ENCODE peak calls at places on chromosomes 16 and 17, in six cellular contexts. One of them, this sample, is unnamed.

GRCh38 chr17:76278952-76279741 is 14.0 kb downstream of the UBALD2 start:
- DNase-seq in A673: peak
- DNase-seq in hypothalamus: peak
- DNase-seq in myocyte: peak
- DNase-seq in activated T-helper 1 cell treated with anti-CD3 and anti-CD28 coated beads, Interleukin-2, amount 50 U/mL, for 16 hours: peak
- DNase-seq in H7: peak
- DNase-seq in this sample: peak

GRCh38 chr17:19302791-19303233 is 59.7 kb downstream of the B9D1 start:
- DNase-seq in myocyte: peak
- DNase-seq in hypothalamus: no peak
- DNase-seq in activated T-helper 1 cell treated with anti-CD3 and anti-CD28 coated beads, Interleukin-2, amount 50 U/mL, for 16 hours: no peak
- DNase-seq in H7: no peak
- DNase-seq in A673: no peak
- DNase-seq in this sample: no peak

GRCh38 chr17:79160980-79161621 is 86.5 kb downstream of the ENGASE start:
- DNase-seq in H7: no peak
- DNase-seq in A673: peak
- DNase-seq in activated T-helper 1 cell treated with anti-CD3 and anti-CD28 coated beads, Interleukin-2, amount 50 U/mL, for 16 hours: no peak
- DNase-seq in hypothalamus: no peak
- DNase-seq in myocyte: no peak
- DNase-seq in this sample: no peak

GRCh38 chr17:606501-607243 is 108.0 kb downstream of the VPS53 start:
- DNase-seq in H7: no peak
- DNase-seq in activated T-helper 1 cell treated with anti-CD3 and anti-CD28 coated beads, Interleukin-2, amount 50 U/mL, for 16 hours: no peak
- DNase-seq in myocyte: no peak
- DNase-seq in A673: no peak
- DNase-seq in hypothalamus: no peak
- DNase-seq in this sample: no peak

GRCh38 chr16:89200124-89200849 is at the start of gene SLC22A31:
- DNase-seq in hypothalamus: no peak
- DNase-seq in H7: peak
- DNase-seq in activated T-helper 1 cell treated with anti-CD3 and anti-CD28 coated beads, Interleukin-2, amount 50 U/mL, for 16 hours: no peak
- DNase-seq in myocyte: peak
- DNase-seq in A673: no peak
- DNase-seq in this sample: no peak

GRCh38 chr17:53721101-53721500 is 101.6 kb upstream of the KIF2B start:
- DNase-seq in H7: no peak
- DNase-seq in myocyte: no peak
- DNase-seq in A673: no peak
- DNase-seq in activated T-helper 1 cell treated with anti-CD3 and anti-CD28 coated beads, Interleukin-2, amount 50 U/mL, for 16 hours: no peak
- DNase-seq in hypothalamus: no peak
- DNase-seq in this sample: no peak

GRCh38 chr17:81902653-81903414 is 796 bp downstream of the NPB start:
- DNase-seq in activated T-helper 1 cell treated with anti-CD3 and anti-CD28 coated beads, Interleukin-2, amount 50 U/mL, for 16 hours: no peak
- DNase-seq in myocyte: no peak
- DNase-seq in H7: peak
- DNase-seq in hypothalamus: no peak
- DNase-seq in A673: no peak
- DNase-seq in this sample: no peak

GRCh38 chr17:76239538-76240274 is 587 bp downstream of the RNF157 start:
- DNase-seq in hypothalamus: no peak
- DNase-seq in A673: no peak
- DNase-seq in H7: peak
- DNase-seq in myocyte: no peak
- DNase-seq in activated T-helper 1 cell treated with anti-CD3 and anti-CD28 coated beads, Interleukin-2, amount 50 U/mL, for 16 hours: no peak
- DNase-seq in this sample: no peak

GRCh38 chr17:2867441-2868424 is 71.5 kb downstream of the RAP1GAP2 start:
- DNase-seq in H7: peak
- DNase-seq in myocyte: peak
- DNase-seq in hypothalamus: no peak
- DNase-seq in activated T-helper 1 cell treated with anti-CD3 and anti-CD28 coated beads, Interleukin-2, amount 50 U/mL, for 16 hours: no peak
- DNase-seq in A673: no peak
- DNase-seq in this sample: no peak

GRCh38 chr16:78227855-78228254 is 128.4 kb downstream of the WWOX start:
- DNase-seq in activated T-helper 1 cell treated with anti-CD3 and anti-CD28 coated beads, Interleukin-2, amount 50 U/mL, for 16 hours: no peak
- DNase-seq in hypothalamus: no peak
- DNase-seq in H7: peak
- DNase-seq in myocyte: no peak
- DNase-seq in A673: no peak
- DNase-seq in this sample: no peak

GRCh38 chr16:67825906-67826305 is 16.2 kb upstream of the THAP11 start:
- DNase-seq in hypothalamus: no peak
- DNase-seq in activated T-helper 1 cell treated with anti-CD3 and anti-CD28 coated beads, Interleukin-2, amount 50 U/mL, for 16 hours: no peak
- DNase-seq in myocyte: no peak
- DNase-seq in H7: no peak
- DNase-seq in A673: no peak
- DNase-seq in this sample: no peak

GRCh38 chr17:41455236-41455635 is 11.9 kb downstream of the KRT32 start:
- DNase-seq in A673: no peak
- DNase-seq in H7: no peak
- DNase-seq in myocyte: no peak
- DNase-seq in hypothalamus: no peak
- DNase-seq in activated T-helper 1 cell treated with anti-CD3 and anti-CD28 coated beads, Interleukin-2, amount 50 U/mL, for 16 hours: no peak
- DNase-seq in this sample: no peak

GRCh38 chr17:49280061-49280460 is 49.5 kb upstream of the PHOSPHO1 start:
- DNase-seq in H7: no peak
- DNase-seq in activated T-helper 1 cell treated with anti-CD3 and anti-CD28 coated beads, Interleukin-2, amount 50 U/mL, for 16 hours: no peak
- DNase-seq in hypothalamus: no peak
- DNase-seq in myocyte: no peak
- DNase-seq in A673: no peak
- DNase-seq in this sample: no peak

GRCh38 chr17:66637491-66637890 is 197.4 kb upstream of the CACNG5 start:
- DNase-seq in myocyte: no peak
- DNase-seq in H7: no peak
- DNase-seq in activated T-helper 1 cell treated with anti-CD3 and anti-CD28 coated beads, Interleukin-2, amount 50 U/mL, for 16 hours: no peak
- DNase-seq in A673: no peak
- DNase-seq in hypothalamus: no peak
- DNase-seq in this sample: no peak

GRCh38 chr17:61407211-61407911 is 7.7 kb downstream of the TBX2 start:
- DNase-seq in H7: peak
- DNase-seq in myocyte: no peak
- DNase-seq in activated T-helper 1 cell treated with anti-CD3 and anti-CD28 coated beads, Interleukin-2, amount 50 U/mL, for 16 hours: no peak
- DNase-seq in A673: no peak
- DNase-seq in hypothalamus: no peak
- DNase-seq in this sample: no peak

GRCh38 chr17:40510328-40510648 is 8.9 kb upstream of the TNS4 start:
- DNase-seq in activated T-helper 1 cell treated with anti-CD3 and anti-CD28 coated beads, Interleukin-2, amount 50 U/mL, for 16 hours: no peak
- DNase-seq in A673: no peak
- DNase-seq in H7: no peak
- DNase-seq in myocyte: peak
- DNase-seq in hypothalamus: no peak
- DNase-seq in this sample: no peak

GRCh38 chr17:22278302-22279275 is 586.3 kb downstream of the KCNJ18 start:
- DNase-seq in A673: no peak
- DNase-seq in H7: no peak
- DNase-seq in hypothalamus: no peak
- DNase-seq in myocyte: no peak
- DNase-seq in activated T-helper 1 cell treated with anti-CD3 and anti-CD28 coated beads, Interleukin-2, amount 50 U/mL, for 16 hours: no peak
- DNase-seq in this sample: no peak

GRCh38 chr17:59829217-59830006 is 63.3 kb downstream of the TUBD1 start:
- DNase-seq in activated T-helper 1 cell treated with anti-CD3 and anti-CD28 coated beads, Interleukin-2, amount 50 U/mL, for 16 hours: no peak
- DNase-seq in H7: no peak
- DNase-seq in hypothalamus: no peak
- DNase-seq in myocyte: peak
- DNase-seq in A673: peak
- DNase-seq in this sample: no peak

GRCh38 chr16:54522596-54522995 is 236.0 kb upstream of the IRX3 start:
- DNase-seq in hypothalamus: no peak
- DNase-seq in A673: no peak
- DNase-seq in activated T-helper 1 cell treated with anti-CD3 and anti-CD28 coated beads, Interleukin-2, amount 50 U/mL, for 16 hours: no peak
- DNase-seq in myocyte: no peak
- DNase-seq in H7: no peak
- DNase-seq in this sample: no peak

GRCh38 chr17:34199932-34200534 is 55.1 kb upstream of the CCL2 start:
- DNase-seq in A673: peak
- DNase-seq in activated T-helper 1 cell treated with anti-CD3 and anti-CD28 coated beads, Interleukin-2, amount 50 U/mL, for 16 hours: peak
- DNase-seq in myocyte: peak
- DNase-seq in hypothalamus: peak
- DNase-seq in H7: peak
- DNase-seq in this sample: peak

GRCh38 chr16:66391726-66392670 is 25.5 kb downstream of the CDH5 start:
- DNase-seq in activated T-helper 1 cell treated with anti-CD3 and anti-CD28 coated beads, Interleukin-2, amount 50 U/mL, for 16 hours: no peak
- DNase-seq in A673: no peak
- DNase-seq in hypothalamus: no peak
- DNase-seq in H7: no peak
- DNase-seq in myocyte: peak
- DNase-seq in this sample: no peak

GRCh38 chr17:48544356-48545021 is 420 bp downstream of the HOXB2 start:
- DNase-seq in myocyte: peak
- DNase-seq in A673: peak
- DNase-seq in H7: peak
- DNase-seq in hypothalamus: no peak
- DNase-seq in activated T-helper 1 cell treated with anti-CD3 and anti-CD28 coated beads, Interleukin-2, amount 50 U/mL, for 16 hours: no peak
- DNase-seq in this sample: peak

GRCh38 chr16:81861503-81861902 is 82.4 kb downstream of the PLCG2 start:
- DNase-seq in H7: no peak
- DNase-seq in A673: no peak
- DNase-seq in hypothalamus: no peak
- DNase-seq in myocyte: peak
- DNase-seq in activated T-helper 1 cell treated with anti-CD3 and anti-CD28 coated beads, Interleukin-2, amount 50 U/mL, for 16 hours: no peak
- DNase-seq in this sample: no peak

GRCh38 chr16:48047273-48047672 is 108.5 kb downstream of the ABCC12 start:
- DNase-seq in H7: no peak
- DNase-seq in myocyte: no peak
- DNase-seq in activated T-helper 1 cell treated with anti-CD3 and anti-CD28 coated beads, Interleukin-2, amount 50 U/mL, for 16 hours: no peak
- DNase-seq in A673: no peak
- DNase-seq in hypothalamus: no peak
- DNase-seq in this sample: no peak

GRCh38 chr17:1643293-1643998 is 2.1 kb downstream of the SCARF1 start:
- DNase-seq in hypothalamus: no peak
- DNase-seq in H7: peak
- DNase-seq in A673: peak
- DNase-seq in myocyte: no peak
- DNase-seq in activated T-helper 1 cell treated with anti-CD3 and anti-CD28 coated beads, Interleukin-2, amount 50 U/mL, for 16 hours: peak
- DNase-seq in this sample: peak

GRCh38 chr16:13186813-13187212 is 285.4 kb downstream of the SHISA9 start:
- DNase-seq in A673: no peak
- DNase-seq in activated T-helper 1 cell treated with anti-CD3 and anti-CD28 coated beads, Interleukin-2, amount 50 U/mL, for 16 hours: no peak
- DNase-seq in hypothalamus: no peak
- DNase-seq in H7: peak
- DNase-seq in myocyte: no peak
- DNase-seq in this sample: no peak

GRCh38 chr17:77210331-77210730 is 69.6 kb downstream of the SEC14L1 start:
- DNase-seq in A673: no peak
- DNase-seq in activated T-helper 1 cell treated with anti-CD3 and anti-CD28 coated beads, Interleukin-2, amount 50 U/mL, for 16 hours: no peak
- DNase-seq in H7: no peak
- DNase-seq in hypothalamus: no peak
- DNase-seq in myocyte: no peak
- DNase-seq in this sample: no peak

GRCh38 chr16:87486282-87486681 is 6.5 kb downstream of the ZCCHC14 start:
- DNase-seq in hypothalamus: no peak
- DNase-seq in H7: no peak
- DNase-seq in A673: no peak
- DNase-seq in myocyte: no peak
- DNase-seq in activated T-helper 1 cell treated with anti-CD3 and anti-CD28 coated beads, Interleukin-2, amount 50 U/mL, for 16 hours: no peak
- DNase-seq in this sample: no peak

GRCh38 chr16:4317471-4318170 is 1.8 kb downstream of the GLIS2 start:
- DNase-seq in activated T-helper 1 cell treated with anti-CD3 and anti-CD28 coated beads, Interleukin-2, amount 50 U/mL, for 16 hours: no peak
- DNase-seq in A673: no peak
- DNase-seq in H7: no peak
- DNase-seq in hypothalamus: no peak
- DNase-seq in myocyte: peak
- DNase-seq in this sample: no peak

GRCh38 chr17:80899402-80900268 is 92.0 kb upstream of the CHMP6 start:
- DNase-seq in myocyte: no peak
- DNase-seq in hypothalamus: no peak
- DNase-seq in A673: peak
- DNase-seq in H7: peak
- DNase-seq in activated T-helper 1 cell treated with anti-CD3 and anti-CD28 coated beads, Interleukin-2, amount 50 U/mL, for 16 hours: peak
- DNase-seq in this sample: no peak

GRCh38 chr17:17119533-17119932 is 77.3 kb downstream of the MPRIP start:
- DNase-seq in myocyte: no peak
- DNase-seq in activated T-helper 1 cell treated with anti-CD3 and anti-CD28 coated beads, Interleukin-2, amount 50 U/mL, for 16 hours: peak
- DNase-seq in A673: no peak
- DNase-seq in H7: no peak
- DNase-seq in hypothalamus: no peak
- DNase-seq in this sample: no peak

GRCh38 chr17:44878627-44879221 is 20.5 kb downstream of the EFTUD2 start:
- DNase-seq in A673: peak
- DNase-seq in myocyte: peak
- DNase-seq in activated T-helper 1 cell treated with anti-CD3 and anti-CD28 coated beads, Interleukin-2, amount 50 U/mL, for 16 hours: no peak
- DNase-seq in hypothalamus: no peak
- DNase-seq in H7: peak
- DNase-seq in this sample: peak

This sample was measured in NCI-H1105 treated with DMSO at 0.1 percent for 48 hours.